ENCODE peak calls at places on chromosomes 7 and 10, in nine cellular contexts. A, Z, F, J, X, T, G, M and H are unnamed samples.

GRCh38 chr7:39922580-39922979 is 27.5 kb upstream of the CDK13 start:
- DNase-seq in A (no peak), F (no peak), X (no peak), G (no peak), M (no peak), T (no peak), J (no peak), Z (no peak), H (no peak)

GRCh38 chr7:55056577-55057480 is 38.0 kb downstream of the EGFR start:
- DNase-seq in Z (no peak), T (no peak), M (no peak), G (no peak), J (no peak), A (no peak), F (no peak), X (no peak), H (no peak)

GRCh38 chr7:106031271-106032029 is 68.4 kb downstream of the CDHR3 start:
- DNase-seq in M (peak; percentile 63), Z (peak; percentile 96), T (no peak), X (no peak), G (no peak), F (no peak), A (no peak), J (no peak), H (no peak)

GRCh38 chr7:45569290-45569685 is 4.9 kb upstream of the ADCY1 start:
- DNase-seq in F (no peak), X (no peak), A (no peak), G (no peak), Z (no peak), J (no peak), M (peak; percentile 14), T (no peak), H (no peak)

GRCh38 chr7:104530243-104530642 is 201.8 kb downstream of the LHFPL3 start:
- DNase-seq in A (no peak), T (no peak), F (no peak), X (no peak), M (no peak), Z (no peak), J (no peak), G (no peak), H (no peak)

GRCh38 chr7:99539213-99539811 is 12.6 kb downstream of the FAM200A start:
- DNase-seq in M (no peak), F (no peak), X (no peak), T (no peak), G (no peak), Z (no peak), A (no peak), J (no peak), H (no peak)

GRCh38 chr7:141359740-141360413 is 191.3 kb upstream of the AGK start:
- DNase-seq in G (no peak), F (no peak), A (no peak), T (no peak), Z (no peak), M (no peak), J (no peak), X (no peak), H (no peak)

GRCh38 chr7:114468844-114469243 is 54.2 kb downstream of the FOXP2 start:
- DNase-seq in X (no peak), J (no peak), F (no peak), Z (no peak), A (no peak), G (no peak), T (no peak), M (no peak), H (no peak)

GRCh38 chr10:110304394-110304779 is 333 bp downstream of the SMNDC1 start:
- DNase-seq in X (no peak), Z (no peak), J (no peak), G (no peak), M (no peak), A (no peak), T (no peak), F (no peak), H (no peak)

GRCh38 chr7:92523110-92523509 is 5.2 kb downstream of the PEX1 start:
- DNase-seq in G (no peak), J (no peak), M (no peak), A (no peak), F (no peak), Z (no peak), T (no peak), X (no peak), H (no peak)

GRCh38 chr7:92527300-92528187 is 776 bp downstream of the PEX1 start:
- DNase-seq in G (peak; percentile 59), F (peak; percentile 60), X (peak; percentile 44), Z (peak; percentile 74), M (peak; percentile 79), J (peak; percentile 57), T (peak; percentile 56), A (no peak), H (peak; percentile 33)

GRCh38 chr7:92528958-92529264 is 316 bp downstream of the RBM48 start:
- DNase-seq in T (no peak), J (no peak), F (no peak), X (no peak), G (no peak), M (no peak), A (no peak), Z (no peak), H (no peak)

DNA sequence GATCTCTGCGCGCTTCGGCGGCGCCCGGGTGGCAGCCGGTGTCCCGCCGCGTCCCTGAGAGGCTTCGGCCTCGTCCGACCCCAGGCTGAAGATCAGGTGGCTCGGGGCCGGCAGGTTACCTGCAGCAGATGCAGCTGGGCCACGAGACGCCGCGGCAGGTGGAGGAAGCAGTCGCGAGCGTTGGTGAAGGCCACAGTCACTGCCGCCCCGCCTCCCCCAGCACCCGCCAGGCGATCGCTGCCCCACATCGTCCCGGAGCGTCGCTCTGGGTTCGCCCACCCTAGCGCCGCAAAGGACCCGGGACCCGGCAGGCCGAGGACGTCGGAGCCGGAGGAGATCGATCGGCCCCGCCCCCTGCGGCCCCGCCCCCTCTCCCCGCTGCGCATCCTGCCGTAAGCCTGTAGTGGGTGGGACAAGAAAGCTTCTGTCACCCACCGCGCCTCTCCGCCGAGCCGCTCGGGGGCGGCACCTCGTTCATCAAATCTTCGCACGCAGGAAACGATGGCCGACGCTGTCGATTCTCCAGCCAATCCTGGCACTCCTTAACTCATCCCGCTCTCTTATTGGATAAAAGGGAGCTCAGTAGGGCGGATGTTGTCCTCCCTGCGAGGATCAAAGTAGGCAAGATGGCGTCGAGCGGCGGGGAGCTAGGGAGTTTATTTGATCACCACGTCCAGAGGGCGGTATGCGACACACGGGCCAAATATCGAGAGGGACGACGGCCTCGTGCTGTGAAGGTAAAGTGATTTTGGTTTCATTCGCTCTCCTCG is at the start of the genes PEX1 and RBM48:
- DNase-seq in M (peak; percentile 99), G (peak; percentile 99), X (peak; percentile 95), T (peak; percentile 97), A (peak; percentile 96), F (peak; percentile 95), Z (peak; percentile 100), J (peak; percentile 97), H (peak; percentile 80)
- TF ChIP-seq CTCF in M (peak; percentile 38), G (peak; percentile 50), X (no peak), T (no peak), A (peak; percentile 25), F (peak; percentile 47), Z (peak; percentile 75), J (peak; percentile 28), H (no peak)

DNA sequence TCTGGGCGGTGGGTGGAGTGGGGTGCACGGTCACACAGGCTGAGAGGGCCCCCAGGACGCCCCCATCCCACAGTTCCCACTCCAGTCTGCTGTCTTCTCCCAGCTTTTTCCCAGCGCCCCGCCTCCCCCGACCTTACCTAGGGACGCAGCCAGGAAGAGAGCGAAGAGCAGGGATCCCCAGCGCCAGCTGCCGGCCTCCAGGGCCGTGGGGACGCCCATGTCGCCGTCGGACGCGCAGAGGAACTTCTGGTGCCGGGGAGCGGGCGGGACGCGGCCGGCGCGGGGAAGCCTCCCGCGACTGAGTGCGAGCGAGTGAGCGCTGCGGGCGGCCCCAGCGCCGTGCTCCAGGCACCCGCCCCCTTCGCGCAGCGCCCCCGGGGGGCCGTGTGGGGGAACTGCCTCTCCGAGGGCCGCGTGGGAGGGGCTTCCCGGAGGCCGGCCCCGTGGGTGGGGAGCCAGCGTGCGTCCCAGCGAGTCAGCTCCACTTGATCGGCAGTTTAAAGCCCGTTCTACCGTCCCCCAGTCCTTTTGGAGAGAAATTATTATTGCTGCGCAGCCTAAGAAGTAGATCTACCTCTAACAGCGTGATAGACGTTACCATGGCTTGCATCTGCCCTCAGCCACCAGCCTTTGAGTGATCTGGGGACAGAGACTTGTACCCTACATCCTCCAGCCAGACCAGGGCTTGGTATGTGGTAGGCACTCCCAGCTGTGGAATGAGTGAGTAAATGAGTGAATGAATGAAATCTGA is at the start of gene VSIR:
- DNase-seq in Z (peak; percentile 89), A (peak; percentile 27), G (peak; percentile 89), M (peak; percentile 93), F (peak; percentile 94), J (peak; percentile 95), T (peak; percentile 94), X (peak; percentile 91), H (peak; percentile 98)
- TF ChIP-seq CTCF in Z (peak; percentile 69), A (peak; percentile 67), G (peak; percentile 89), M (peak; percentile 97), F (peak; percentile 93), J (peak; percentile 92), T (peak; percentile 90), X (no peak), H (no peak)

DNA sequence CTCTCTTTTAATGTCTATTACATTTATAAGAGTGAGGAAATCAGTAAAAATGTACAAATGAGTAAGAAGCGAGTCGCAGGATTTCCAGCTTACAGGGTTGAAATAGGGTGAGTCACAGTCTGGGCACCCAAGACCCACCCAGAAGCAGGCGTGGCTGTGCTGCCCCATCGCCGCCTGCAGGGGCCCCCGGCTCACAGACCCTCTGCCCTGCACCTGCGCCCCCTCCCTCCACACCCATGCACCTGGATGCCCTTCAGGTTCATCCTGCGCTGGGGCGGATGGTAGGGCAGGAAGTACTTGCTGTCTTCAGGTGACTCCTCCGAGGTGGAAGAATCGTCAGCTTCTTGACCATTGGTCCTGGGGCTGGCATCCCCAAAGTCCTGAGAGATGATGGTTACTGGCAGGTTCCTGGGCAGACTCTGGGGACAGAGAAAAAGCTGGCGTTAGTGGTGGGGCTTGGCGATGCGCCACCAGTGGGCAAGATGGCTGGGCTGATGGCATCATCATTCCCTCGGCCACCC is 90.2 kb upstream of the GNA12 start:
- DNase-seq in T (no peak), X (no peak), G (peak; percentile 77), J (no peak), Z (no peak), F (no peak), A (peak; percentile 8), M (peak; percentile 49), H (no peak)
- TF ChIP-seq CTCF in T (no peak), X (no peak), G (peak; percentile 61), J (no peak), Z (no peak), F (no peak), A (no peak), M (peak; percentile 11), H (no peak)

DNA sequence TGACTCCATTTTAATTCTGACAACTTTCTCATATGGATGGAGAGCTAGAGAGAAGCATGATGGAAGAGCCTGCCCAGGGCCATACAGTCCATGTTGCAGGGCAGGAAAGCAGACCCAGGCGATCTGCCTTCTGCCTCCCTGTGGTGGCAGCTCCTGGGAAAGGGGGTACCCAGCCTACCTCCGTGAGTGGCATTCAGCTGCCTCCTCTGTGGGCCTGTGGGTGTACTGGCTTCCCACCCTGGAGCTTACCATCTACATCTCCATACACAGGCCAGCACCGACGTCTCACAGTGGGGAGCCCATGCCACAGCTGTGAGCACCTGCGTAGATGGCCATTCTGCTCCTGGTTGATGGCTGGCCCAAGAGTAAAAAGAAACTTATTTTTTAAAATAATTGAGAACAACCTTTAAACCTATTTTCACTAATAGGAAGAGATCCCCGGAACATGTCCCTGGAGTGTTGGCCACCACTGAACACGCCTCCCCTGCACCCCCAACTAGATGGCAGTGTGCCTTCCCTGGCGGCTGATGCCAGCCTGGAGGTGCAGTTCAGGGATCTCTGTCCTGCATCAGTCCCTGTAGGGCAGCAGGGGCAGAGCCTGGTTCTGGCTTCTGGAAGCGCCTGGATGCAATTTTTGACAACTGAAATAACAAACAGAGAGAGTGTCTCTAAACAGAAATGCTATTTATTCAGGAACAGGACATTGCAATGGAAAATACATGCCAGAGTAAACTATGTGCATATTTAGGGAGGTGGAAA is 18.1 kb downstream of the ANTXRL start:
- DNase-seq in A (no peak), Z (no peak), G (no peak), T (peak; percentile 5), X (no peak), M (no peak), J (peak; percentile 13), F (no peak), H (no peak)
- TF ChIP-seq CTCF in A (no peak), Z (no peak), G (no peak), T (no peak), X (no peak), M (no peak), J (no peak), F (no peak), H (no peak)